ENCODE peak calls at places on chromosomes 11 and 22, in nine cellular contexts. X is substantia nigra; S is body of pancreas; U is MV-4-11; J is activated CD4-positive, alpha-beta T cell treated with anti-CD3 and anti-CD28 coated beads for 48 hours; R is cardiac fibroblast; C is posterior vena cava; W is LoVo; N is C1 segment of cervical spinal cord. B is an unnamed sample.

GRCh38 chr11:96713301-96713700 is 323.5 kb downstream of the JRKL start:
- DNase-seq in S (no peak), R (no peak), X (no peak), N (no peak), U (no peak), W (no peak), J (no peak), C (no peak), B (no peak)

GRCh38 chr11:116697011-116697410 is 75.8 kb downstream of the BUD13 start:
- DNase-seq in J (peak), C (no peak), N (no peak), W (no peak), R (no peak), X (no peak), S (no peak), U (no peak), B (no peak)

GRCh38 chr11:44973634-44974401 is 23.1 kb upstream of the TP53I11 start:
- DNase-seq in N (no peak), S (no peak), R (no peak), C (no peak), W (no peak), U (no peak), J (no peak), X (no peak), B (no peak)

GRCh38 chr11:92653448-92653847 is 316.0 kb upstream of the MTNR1B start:
- DNase-seq in S (no peak), X (no peak), C (no peak), W (no peak), J (no peak), N (no peak), R (no peak), U (no peak), B (no peak)

GRCh38 chr11:120197977-120198376 is 12.9 kb upstream of the OAF start:
- DNase-seq in N (no peak), S (no peak), C (peak), W (no peak), X (no peak), J (no peak), U (no peak), R (no peak), B (no peak)

GRCh38 chr11:89327885-89328284 is 150.2 kb downstream of the TYR start:
- DNase-seq in C (no peak), S (no peak), J (no peak), W (no peak), X (no peak), U (no peak), R (no peak), N (no peak), B (no peak)

GRCh38 chr11:125952973-125953372 is 7.1 kb downstream of the VSIG10L2 start:
- DNase-seq in R (no peak), S (peak), J (no peak), X (no peak), N (no peak), W (no peak), U (no peak), C (peak), B (no peak)

GRCh38 chr11:57530596-57531507 is at the start of gene TIMM10:
- DNase-seq in J (peak), R (peak), X (peak), C (peak), S (peak), U (peak), W (peak), N (peak), B (peak)

GRCh38 chr22:24474649-24475048 is 20.5 kb upstream of the UPB1 start:
- DNase-seq in C (no peak), S (no peak), W (no peak), J (no peak), X (no peak), U (no peak), R (no peak), N (no peak), B (no peak)

GRCh38 chr11:46916669-46917108 is 1.7 kb downstream of the LRP4 start:
- DNase-seq in C (no peak), R (peak), N (peak), W (peak), S (peak), U (no peak), J (peak), X (peak), B (peak)

GRCh38 chr11:15006139-15006759 is 34.1 kb upstream of the CALCA start:
- DNase-seq in C (no peak), W (peak), N (no peak), U (peak), R (peak), S (no peak), X (no peak), J (no peak), B (no peak)

GRCh38 chr22:43155789-43156188 is 4.4 kb downstream of the TSPO start:
- DNase-seq in S (no peak), N (no peak), J (no peak), C (no peak), R (no peak), U (no peak), W (no peak), X (no peak), B (no peak)

GRCh38 chr22:47724751-47725150 is 962.3 kb downstream of the TBC1D22A start:
- DNase-seq in C (no peak), R (no peak), S (no peak), X (no peak), N (no peak), U (no peak), J (no peak), W (no peak), B (no peak)

GRCh38 chr11:78158987-78159662 is 19.7 kb upstream of the ALG8 start:
- DNase-seq in R (no peak), S (no peak), J (no peak), X (no peak), C (peak), W (no peak), N (peak), U (no peak), B (no peak)

GRCh38 chr22:43996170-43996980 is 27.7 kb upstream of the PARVB start:
- DNase-seq in J (peak), U (peak), S (peak), X (no peak), R (no peak), C (peak), N (peak), W (no peak), B (no peak)

B was measured in A549.